ENCODE peak calls at places on chromosomes 7 and 10, in nine cellular contexts. One of them, this sample, is unnamed.

GRCh38 chr10:34124522-34125035 is 690.5 kb downstream of the PARD3 start:
- DNase-seq in CD8-positive, alpha-beta T cell: no peak
- DNase-seq in PC-3: peak; percentile 100
- DNase-seq in AG04450: no peak
- DNase-seq in mammary epithelial cell: peak; percentile 64
- DNase-seq in stomach: no peak
- DNase-seq in A549: peak; percentile 76
- DNase-seq in cardiac muscle cell: no peak
- DNase-seq in transverse colon: no peak
- DNase-seq in this sample: no peak

GRCh38 chr7:290554-291301 is 758 bp downstream of the FOXL3 start:
- DNase-seq in CD8-positive, alpha-beta T cell: no peak
- DNase-seq in PC-3: no peak
- DNase-seq in AG04450: no peak
- DNase-seq in mammary epithelial cell: no peak
- DNase-seq in stomach: no peak
- DNase-seq in A549: no peak
- DNase-seq in cardiac muscle cell: no peak
- DNase-seq in transverse colon: peak; percentile 39
- DNase-seq in this sample: no peak

GRCh38 chr7:26653430-26653911 is 210.9 kb downstream of the SKAP2 start:
- DNase-seq in CD8-positive, alpha-beta T cell: no peak
- DNase-seq in PC-3: peak; percentile 90
- DNase-seq in AG04450: no peak
- DNase-seq in mammary epithelial cell: peak; percentile 33
- DNase-seq in stomach: no peak
- DNase-seq in A549: no peak
- DNase-seq in cardiac muscle cell: peak; percentile 23
- DNase-seq in transverse colon: peak; percentile 68
- DNase-seq in this sample: no peak

GRCh38 chr10:80684217-80684616 is 146.5 kb downstream of the SH2D4B start:
- DNase-seq in CD8-positive, alpha-beta T cell: no peak
- DNase-seq in PC-3: peak; percentile 13
- DNase-seq in AG04450: no peak
- DNase-seq in mammary epithelial cell: peak; percentile 24
- DNase-seq in stomach: no peak
- DNase-seq in A549: peak; percentile 48
- DNase-seq in cardiac muscle cell: peak; percentile 43
- DNase-seq in transverse colon: no peak
- DNase-seq in this sample: no peak

GRCh38 chr10:84987039-84987438 is 658.6 kb downstream of the CCSER2 start:
- DNase-seq in CD8-positive, alpha-beta T cell: no peak
- DNase-seq in PC-3: no peak
- DNase-seq in AG04450: no peak
- DNase-seq in mammary epithelial cell: no peak
- DNase-seq in stomach: no peak
- DNase-seq in A549: no peak
- DNase-seq in cardiac muscle cell: no peak
- DNase-seq in transverse colon: no peak
- DNase-seq in this sample: no peak

GRCh38 chr7:11540271-11540761 is 291.7 kb downstream of the THSD7A start:
- DNase-seq in CD8-positive, alpha-beta T cell: no peak
- DNase-seq in PC-3: peak; percentile 52
- DNase-seq in AG04450: no peak
- DNase-seq in mammary epithelial cell: peak; percentile 62
- DNase-seq in stomach: no peak
- DNase-seq in A549: no peak
- DNase-seq in cardiac muscle cell: no peak
- DNase-seq in transverse colon: no peak
- DNase-seq in this sample: no peak

GRCh38 chr10:62047240-62047897 is 145.9 kb downstream of the ARID5B start:
- DNase-seq in CD8-positive, alpha-beta T cell: no peak
- DNase-seq in PC-3: peak; percentile 54
- DNase-seq in AG04450: no peak
- DNase-seq in mammary epithelial cell: no peak
- DNase-seq in stomach: no peak
- DNase-seq in A549: no peak
- DNase-seq in cardiac muscle cell: no peak
- DNase-seq in transverse colon: no peak
- DNase-seq in this sample: no peak

GRCh38 chr10:3132036-3133025 is 40.3 kb downstream of the PITRM1 start:
- DNase-seq in CD8-positive, alpha-beta T cell: no peak
- DNase-seq in PC-3: no peak
- DNase-seq in AG04450: no peak
- DNase-seq in mammary epithelial cell: no peak
- DNase-seq in stomach: no peak
- DNase-seq in A549: no peak
- DNase-seq in cardiac muscle cell: no peak
- DNase-seq in transverse colon: no peak
- DNase-seq in this sample: no peak

GRCh38 chr10:5943536-5943935 is 33.8 kb downstream of the IL15RA start:
- DNase-seq in CD8-positive, alpha-beta T cell: no peak
- DNase-seq in PC-3: no peak
- DNase-seq in AG04450: no peak
- DNase-seq in mammary epithelial cell: no peak
- DNase-seq in stomach: no peak
- DNase-seq in A549: no peak
- DNase-seq in cardiac muscle cell: peak; percentile 40
- DNase-seq in transverse colon: no peak
- DNase-seq in this sample: no peak

GRCh38 chr10:132110091-132110490 is 44.3 kb downstream of the JAKMIP3 start:
- DNase-seq in CD8-positive, alpha-beta T cell: no peak
- DNase-seq in PC-3: no peak
- DNase-seq in AG04450: no peak
- DNase-seq in mammary epithelial cell: no peak
- DNase-seq in stomach: peak; percentile 21
- DNase-seq in A549: no peak
- DNase-seq in cardiac muscle cell: no peak
- DNase-seq in transverse colon: no peak
- DNase-seq in this sample: no peak

GRCh38 chr10:97517778-97518561 is 19.2 kb downstream of the UBTD1 start:
- DNase-seq in CD8-positive, alpha-beta T cell: no peak
- DNase-seq in PC-3: peak; percentile 84
- DNase-seq in AG04450: no peak
- DNase-seq in mammary epithelial cell: peak; percentile 71
- DNase-seq in stomach: no peak
- DNase-seq in A549: no peak
- DNase-seq in cardiac muscle cell: no peak
- DNase-seq in transverse colon: no peak
- DNase-seq in this sample: no peak

GRCh38 chr7:621572-622285 is 102.1 kb upstream of the PDGFA start:
- DNase-seq in CD8-positive, alpha-beta T cell: no peak
- DNase-seq in PC-3: peak; percentile 56
- DNase-seq in AG04450: no peak
- DNase-seq in mammary epithelial cell: no peak
- DNase-seq in stomach: peak; percentile 79
- DNase-seq in A549: no peak
- DNase-seq in cardiac muscle cell: no peak
- DNase-seq in transverse colon: peak; percentile 78
- DNase-seq in this sample: no peak

GRCh38 chr10:8054498-8055407 is at the start of gene GATA3:
- DNase-seq in CD8-positive, alpha-beta T cell: peak; percentile 85
- DNase-seq in PC-3: peak; percentile 47
- DNase-seq in AG04450: no peak
- DNase-seq in mammary epithelial cell: peak; percentile 91
- DNase-seq in stomach: peak; percentile 64
- DNase-seq in A549: peak; percentile 86
- DNase-seq in cardiac muscle cell: peak; percentile 82
- DNase-seq in transverse colon: peak; percentile 57
- DNase-seq in this sample: no peak

GRCh38 chr10:103592186-103593021 is 98.9 kb downstream of the NEURL1 start:
- DNase-seq in CD8-positive, alpha-beta T cell: peak; percentile 36
- DNase-seq in PC-3: peak; percentile 51
- DNase-seq in AG04450: no peak
- DNase-seq in mammary epithelial cell: no peak
- DNase-seq in stomach: peak; percentile 47
- DNase-seq in A549: peak; percentile 56
- DNase-seq in cardiac muscle cell: peak; percentile 55
- DNase-seq in transverse colon: peak; percentile 27
- DNase-seq in this sample: no peak

GRCh38 chr10:66783296-66783695 is 142.5 kb upstream of the LRRTM3 start:
- DNase-seq in CD8-positive, alpha-beta T cell: no peak
- DNase-seq in PC-3: peak; percentile 70
- DNase-seq in AG04450: no peak
- DNase-seq in mammary epithelial cell: peak; percentile 21
- DNase-seq in stomach: no peak
- DNase-seq in A549: no peak
- DNase-seq in cardiac muscle cell: no peak
- DNase-seq in transverse colon: no peak
- DNase-seq in this sample: no peak

GRCh38 chr7:5690931-5691461 is 90.5 kb downstream of the RNF216 start:
- DNase-seq in CD8-positive, alpha-beta T cell: no peak
- DNase-seq in PC-3: no peak
- DNase-seq in AG04450: no peak
- DNase-seq in mammary epithelial cell: peak; percentile 56
- DNase-seq in stomach: no peak
- DNase-seq in A549: no peak
- DNase-seq in cardiac muscle cell: no peak
- DNase-seq in transverse colon: no peak
- DNase-seq in this sample: no peak

GRCh38 chr10:67257427-67258144 is 331.8 kb downstream of the LRRTM3 start:
- DNase-seq in CD8-positive, alpha-beta T cell: no peak
- DNase-seq in PC-3: no peak
- DNase-seq in AG04450: no peak
- DNase-seq in mammary epithelial cell: no peak
- DNase-seq in stomach: no peak
- DNase-seq in A549: no peak
- DNase-seq in cardiac muscle cell: no peak
- DNase-seq in transverse colon: no peak
- DNase-seq in this sample: no peak

GRCh38 chr10:78207216-78207615 is 173.6 kb downstream of the RPS24 start:
- DNase-seq in CD8-positive, alpha-beta T cell: no peak
- DNase-seq in PC-3: no peak
- DNase-seq in AG04450: no peak
- DNase-seq in mammary epithelial cell: no peak
- DNase-seq in stomach: no peak
- DNase-seq in A549: no peak
- DNase-seq in cardiac muscle cell: no peak
- DNase-seq in transverse colon: no peak
- DNase-seq in this sample: no peak

GRCh38 chr7:35993113-35993512 is 159.9 kb upstream of the EEPD1 start:
- DNase-seq in CD8-positive, alpha-beta T cell: no peak
- DNase-seq in PC-3: peak; percentile 92
- DNase-seq in AG04450: no peak
- DNase-seq in mammary epithelial cell: no peak
- DNase-seq in stomach: no peak
- DNase-seq in A549: peak; percentile 64
- DNase-seq in cardiac muscle cell: no peak
- DNase-seq in transverse colon: no peak
- DNase-seq in this sample: no peak

GRCh38 chr7:73960548-73960947 is 67.4 kb upstream of the ELN start:
- DNase-seq in CD8-positive, alpha-beta T cell: no peak
- DNase-seq in PC-3: peak; percentile 19
- DNase-seq in AG04450: no peak
- DNase-seq in mammary epithelial cell: no peak
- DNase-seq in stomach: peak; percentile 67
- DNase-seq in A549: peak; percentile 38
- DNase-seq in cardiac muscle cell: no peak
- DNase-seq in transverse colon: peak; percentile 80
- DNase-seq in this sample: no peak

GRCh38 chr10:5434017-5434753 is 21.8 kb downstream of the NET1 start:
- DNase-seq in CD8-positive, alpha-beta T cell: no peak
- DNase-seq in PC-3: peak; percentile 43
- DNase-seq in AG04450: no peak
- DNase-seq in mammary epithelial cell: peak; percentile 72
- DNase-seq in stomach: no peak
- DNase-seq in A549: peak; percentile 73
- DNase-seq in cardiac muscle cell: peak; percentile 68
- DNase-seq in transverse colon: no peak
- DNase-seq in this sample: peak; percentile 53

GRCh38 chr7:146772581-146772980 is 656.0 kb downstream of the CNTNAP2 start:
- DNase-seq in CD8-positive, alpha-beta T cell: no peak
- DNase-seq in PC-3: peak; percentile 4
- DNase-seq in AG04450: no peak
- DNase-seq in mammary epithelial cell: no peak
- DNase-seq in stomach: no peak
- DNase-seq in A549: no peak
- DNase-seq in cardiac muscle cell: peak; percentile 56
- DNase-seq in transverse colon: no peak
- DNase-seq in this sample: no peak
- TF ChIP-seq CTCF in CD8-positive, alpha-beta T cell: no peak
- TF ChIP-seq CTCF in PC-3: peak; percentile 28
- TF ChIP-seq CTCF in AG04450: no peak
- TF ChIP-seq CTCF in mammary epithelial cell: no peak
- TF ChIP-seq CTCF in stomach: no peak
- TF ChIP-seq CTCF in A549: no peak
- TF ChIP-seq CTCF in cardiac muscle cell: peak; percentile 7
- TF ChIP-seq CTCF in transverse colon: no peak
- TF ChIP-seq CTCF in this sample: no peak

GRCh38 chr10:70053896-70054641 is 1.4 kb downstream of the MACROH2A2 start:
- DNase-seq in CD8-positive, alpha-beta T cell: no peak
- DNase-seq in PC-3: peak; percentile 51
- DNase-seq in AG04450: no peak
- DNase-seq in mammary epithelial cell: peak; percentile 32
- DNase-seq in stomach: no peak
- DNase-seq in A549: peak; percentile 62
- DNase-seq in cardiac muscle cell: peak; percentile 10
- DNase-seq in transverse colon: peak; percentile 23
- DNase-seq in this sample: no peak
- TF ChIP-seq CTCF in CD8-positive, alpha-beta T cell: no peak
- TF ChIP-seq CTCF in PC-3: peak; percentile 79
- TF ChIP-seq CTCF in AG04450: peak; percentile 36
- TF ChIP-seq CTCF in mammary epithelial cell: peak; percentile 20
- TF ChIP-seq CTCF in stomach: no peak
- TF ChIP-seq CTCF in A549: peak; percentile 48
- TF ChIP-seq CTCF in cardiac muscle cell: peak; percentile 25
- TF ChIP-seq CTCF in transverse colon: peak; percentile 12
- TF ChIP-seq CTCF in this sample: peak; percentile 35

GRCh38 chr7:55591282-55591931 is 19.1 kb upstream of the VOPP1 start:
- DNase-seq in CD8-positive, alpha-beta T cell: no peak
- DNase-seq in PC-3: no peak
- DNase-seq in AG04450: no peak
- DNase-seq in mammary epithelial cell: no peak
- DNase-seq in stomach: no peak
- DNase-seq in A549: no peak
- DNase-seq in cardiac muscle cell: no peak
- DNase-seq in transverse colon: no peak
- DNase-seq in this sample: no peak
- TF ChIP-seq CTCF in CD8-positive, alpha-beta T cell: no peak
- TF ChIP-seq CTCF in PC-3: no peak
- TF ChIP-seq CTCF in AG04450: no peak
- TF ChIP-seq CTCF in mammary epithelial cell: no peak
- TF ChIP-seq CTCF in stomach: no peak
- TF ChIP-seq CTCF in A549: no peak
- TF ChIP-seq CTCF in cardiac muscle cell: no peak
- TF ChIP-seq CTCF in transverse colon: no peak
- TF ChIP-seq CTCF in this sample: no peak

DNA sequence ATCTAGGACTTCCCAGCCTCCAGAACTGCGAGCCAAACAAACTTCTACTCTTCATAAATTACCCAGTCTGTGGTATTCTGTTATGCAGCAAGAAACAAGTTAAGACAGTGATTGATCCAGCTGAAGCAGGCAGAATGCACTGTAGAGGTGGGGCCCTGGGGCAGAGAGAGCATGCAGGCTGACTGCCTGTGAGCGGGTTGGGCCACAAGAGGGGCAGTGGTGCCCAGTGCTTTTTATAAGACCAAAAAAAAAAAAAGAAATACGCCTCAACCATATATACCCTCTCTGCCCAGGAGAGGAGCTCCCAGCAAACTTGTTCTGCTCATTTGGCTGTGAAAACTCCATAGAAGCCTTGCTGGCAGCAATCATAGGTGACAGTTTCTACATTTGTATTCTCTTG is 104.7 kb downstream of the SORBS1 start:
- DNase-seq in CD8-positive, alpha-beta T cell: no peak
- DNase-seq in PC-3: no peak
- DNase-seq in AG04450: no peak
- DNase-seq in mammary epithelial cell: peak; percentile 69
- DNase-seq in stomach: no peak
- DNase-seq in A549: no peak
- DNase-seq in cardiac muscle cell: no peak
- DNase-seq in transverse colon: no peak
- DNase-seq in this sample: no peak
- TF ChIP-seq CTCF in CD8-positive, alpha-beta T cell: no peak
- TF ChIP-seq CTCF in PC-3: peak; percentile 9
- TF ChIP-seq CTCF in AG04450: no peak
- TF ChIP-seq CTCF in mammary epithelial cell: no peak
- TF ChIP-seq CTCF in stomach: no peak
- TF ChIP-seq CTCF in A549: no peak
- TF ChIP-seq CTCF in cardiac muscle cell: no peak
- TF ChIP-seq CTCF in transverse colon: no peak
- TF ChIP-seq CTCF in this sample: no peak

This sample was measured in AG04449.